ENCODE peak calls at places on chromosomes 16 and 17, in six cellular contexts. Q is NCI-H1048; F is effector CD4-positive, alpha-beta T cell; L is NCI-H510A treated with DMSO at 0.1 percent for 48 hours; M is T-cell; U is anterior cingulate cortex. T is an unnamed sample.
A peak's percentile ranks its signal among the peaks of the same experiment; 100 is the strongest.

GRCh38 chr17:43791589-43791988 is 11.4 kb downstream of the CFAP97D1 start:
- DNase-seq in Q (peak; percentile 24), F (no peak), L (peak; percentile 10), M (no peak), U (no peak), T (no peak)

GRCh38 chr16:27549607-27549856 is 181 bp downstream of the GTF3C1 start:
- DNase-seq in Q (no peak), F (no peak), L (no peak), M (no peak), U (no peak), T (no peak)

GRCh38 chr16:87201052-87201451 is 116.1 kb downstream of the C16orf95 start:
- DNase-seq in Q (no peak), F (no peak), L (no peak), M (no peak), U (peak; percentile 23), T (no peak)

GRCh38 chr17:1420163-1420562 is 20.1 kb upstream of the YWHAE start:
- DNase-seq in Q (no peak), F (no peak), L (no peak), M (no peak), U (no peak), T (no peak)

GRCh38 chr17:74852237-74853047 is 7.2 kb downstream of the GRIN2C start:
- DNase-seq in Q (peak; percentile 80), F (peak; percentile 19), L (peak; percentile 8), M (peak; percentile 63), U (no peak), T (peak; percentile 73)

GRCh38 chr17:49977463-49978389 is 8.7 kb downstream of the DLX4 start:
- DNase-seq in Q (no peak), F (no peak), L (no peak), M (no peak), U (no peak), T (no peak)

GRCh38 chr17:60604686-60605334 is 4.8 kb downstream of the PPM1D start:
- DNase-seq in Q (no peak), F (no peak), L (no peak), M (no peak), U (no peak), T (no peak)

GRCh38 chr16:17591655-17592405 is 121.1 kb upstream of the XYLT1 start:
- DNase-seq in Q (no peak), F (peak; percentile 9), L (no peak), M (peak; percentile 16), U (no peak), T (no peak)

GRCh38 chr16:11596572-11597226 is 10.0 kb upstream of the LITAF start:
- DNase-seq in Q (no peak), F (no peak), L (no peak), M (no peak), U (no peak), T (no peak)

GRCh38 chr17:75289832-75290337 is 652 bp upstream of the SLC25A19 start:
- DNase-seq in Q (no peak), F (peak; percentile 59), L (peak; percentile 65), M (no peak), U (peak; percentile 32), T (no peak)

GRCh38 chr17:56779898-56780777 is 53.6 kb downstream of the C17orf67 start:
- DNase-seq in Q (peak; percentile 25), F (peak; percentile 78), L (peak; percentile 81), M (peak; percentile 86), U (peak; percentile 59), T (no peak)

GRCh38 chr16:10321407-10322397 is 64.2 kb upstream of the ATF7IP2 start:
- DNase-seq in Q (no peak), F (no peak), L (no peak), M (no peak), U (no peak), T (no peak)

GRCh38 chr16:20061132-20061531 is 12.6 kb downstream of the GPR139 start:
- DNase-seq in Q (no peak), F (no peak), L (no peak), M (no peak), U (no peak), T (no peak)

GRCh38 chr16:28910046-28911031 is 14.7 kb downstream of the RABEP2 start:
- DNase-seq in Q (no peak), F (no peak), L (peak; percentile 54), M (no peak), U (no peak), T (no peak)

GRCh38 chr16:23141959-23142740 is 7.1 kb downstream of the USP31 start:
- DNase-seq in Q (no peak), F (no peak), L (no peak), M (no peak), U (no peak), T (no peak)

GRCh38 chr17:78745407-78746088 is 36.5 kb downstream of the CYTH1 start:
- DNase-seq in Q (no peak), F (peak; percentile 55), L (peak; percentile 18), M (peak; percentile 56), U (no peak), T (no peak)

GRCh38 chr17:74089869-74090464 is 113.5 kb upstream of the RPL38 start:
- DNase-seq in Q (peak; percentile 9), F (no peak), L (peak; percentile 48), M (peak; percentile 13), U (no peak), T (peak; percentile 56)

GRCh38 chr16:56450901-56451752 is at the start of the genes NUDT21 and OGFOD1:
- DNase-seq in Q (peak; percentile 61), F (peak; percentile 89), L (peak; percentile 90), M (peak; percentile 90), U (peak; percentile 98), T (peak; percentile 97)

GRCh38 chr17:2369551-2370210 is 31.2 kb downstream of the MNT start:
- DNase-seq in Q (no peak), F (no peak), L (no peak), M (no peak), U (no peak), T (no peak)

GRCh38 chr17:35010093-35010492 is 29.8 kb downstream of the LIG3 start:
- DNase-seq in Q (no peak), F (no peak), L (no peak), M (no peak), U (no peak), T (no peak)

GRCh38 chr17:7844292-7845154 is 10.3 kb upstream of the TMEM88 start:
- DNase-seq in Q (peak; percentile 77), F (peak; percentile 68), L (peak; percentile 92), M (peak; percentile 81), U (peak; percentile 93), T (peak; percentile 89)

GRCh38 chr16:87926246-87927194 is 9.8 kb downstream of the CA5A start:
- DNase-seq in Q (no peak), F (no peak), L (peak; percentile 64), M (no peak), U (no peak), T (no peak)

GRCh38 chr17:14427914-14428639 is 127.2 kb downstream of the HS3ST3B1 start:
- DNase-seq in Q (no peak), F (peak; percentile 24), L (no peak), M (peak; percentile 41), U (no peak), T (no peak)

GRCh38 chr16:70428178-70428998 is 10.5 kb downstream of the ST3GAL2 start:
- DNase-seq in Q (no peak), F (no peak), L (peak; percentile 49), M (no peak), U (peak; percentile 56), T (no peak)

T was measured in iPS DF 19.7.